ENCODE peak calls at places on chromosome 2, in six cellular contexts. R is effector memory CD8-positive, alpha-beta T cell; K is HTR-8/SVneo; H is stimulated activated CD4-positive, alpha-beta T cell treated with anti-CD3 and anti-CD28 coated beads, Interleukin-1b, Interleukin-23, amount 100 ng/mL, for 24 hours; A is MCF 10A; E is foreskin fibroblast. Y is an unnamed sample.

GRCh38 chr2:45218931-45219339 is 209.7 kb upstream of the SIX2 start:
- DNase-seq in R (no peak), K (no peak), H (no peak), A (no peak), E (no peak), Y (no peak)

GRCh38 chr2:102005449-102005848 is 13.7 kb downstream of the IL1R2 start:
- DNase-seq in R (no peak), K (no peak), H (no peak), A (no peak), E (no peak), Y (no peak)

GRCh38 chr2:7392076-7392787 is 475.0 kb downstream of the RNF144A start:
- DNase-seq in R (no peak), K (no peak), H (no peak), A (peak; percentile 58), E (no peak), Y (no peak)

GRCh38 chr2:207243601-207244000 is 77.9 kb upstream of the KLF7 start:
- DNase-seq in R (no peak), K (no peak), H (no peak), A (no peak), E (no peak), Y (no peak)

GRCh38 chr2:216082805-216083204 is 1.1 kb downstream of the TMEM169 start:
- DNase-seq in R (no peak), K (no peak), H (no peak), A (no peak), E (no peak), Y (no peak)

GRCh38 chr2:127586746-127587295 is 51.3 kb downstream of the MYO7B start:
- DNase-seq in R (no peak), K (no peak), H (no peak), A (no peak), E (no peak), Y (no peak)

GRCh38 chr2:238897911-238898311 is 50.0 kb downstream of the TWIST2 start:
- DNase-seq in R (no peak), K (no peak), H (no peak), A (no peak), E (peak; percentile 66), Y (no peak)

GRCh38 chr2:24065341-24065740 is 10.8 kb downstream of the SF3B6 start:
- DNase-seq in R (no peak), K (no peak), H (no peak), A (no peak), E (no peak), Y (no peak)

GRCh38 chr2:54360055-54360792 is 95.9 kb upstream of the SPTBN1 start:
- DNase-seq in R (no peak), K (no peak), H (no peak), A (no peak), E (peak; percentile 92), Y (peak; percentile 23)

GRCh38 chr2:212539145-212539880 is 711 bp upstream of the ERBB4 start:
- DNase-seq in R (no peak), K (peak; percentile 9), H (no peak), A (peak; percentile 36), E (peak; percentile 31), Y (no peak)

GRCh38 chr2:180573951-180574350 is 406.5 kb upstream of the UBE2E3 start:
- DNase-seq in R (no peak), K (peak; percentile 15), H (no peak), A (peak; percentile 58), E (peak; percentile 73), Y (peak; percentile 5)

GRCh38 chr2:3571284-3571683 is 3.8 kb upstream of the RPS7 start:
- DNase-seq in R (no peak), K (peak; percentile 55), H (no peak), A (peak; percentile 54), E (no peak), Y (peak; percentile 93)

GRCh38 chr2:172230301-172230700 is 127.6 kb upstream of the DLX2 start:
- DNase-seq in R (no peak), K (no peak), H (no peak), A (no peak), E (no peak), Y (no peak)

GRCh38 chr2:238821391-238821790 is 26.5 kb upstream of the TWIST2 start:
- DNase-seq in R (no peak), K (peak; percentile 38), H (no peak), A (peak; percentile 9), E (peak; percentile 82), Y (no peak)

GRCh38 chr2:84231474-84231873 is 227.6 kb downstream of the SUCLG1 start:
- DNase-seq in R (no peak), K (no peak), H (no peak), A (no peak), E (no peak), Y (no peak)

GRCh38 chr2:155223781-155224406 is 525.4 kb downstream of the KCNJ3 start:
- DNase-seq in R (no peak), K (peak; percentile 11), H (no peak), A (peak; percentile 22), E (peak; percentile 15), Y (no peak)

GRCh38 chr2:234423884-234424283 is 73.0 kb downstream of the ARL4C start:
- DNase-seq in R (no peak), K (no peak), H (no peak), A (no peak), E (no peak), Y (no peak)

GRCh38 chr2:73112913-73113633 is at the start of gene RAB11FIP5:
- DNase-seq in R (peak; percentile 86), K (peak; percentile 77), H (peak; percentile 44), A (peak; percentile 75), E (peak; percentile 93), Y (peak; percentile 62)

GRCh38 chr2:196555161-196555560 is 84.4 kb upstream of the CCDC150 start:
- DNase-seq in R (no peak), K (no peak), H (no peak), A (no peak), E (no peak), Y (no peak)

GRCh38 chr2:39937621-39938020 is 158.6 kb upstream of the THUMPD2 start:
- DNase-seq in R (no peak), K (no peak), H (no peak), A (no peak), E (no peak), Y (no peak)

GRCh38 chr2:238509151-238509820 is 82.6 kb downstream of the ASB1 start:
- DNase-seq in R (no peak), K (no peak), H (no peak), A (peak; percentile 32), E (peak; percentile 48), Y (no peak)

GRCh38 chr2:238168196-238168815 is 9.5 kb downstream of the ERFE start:
- DNase-seq in R (no peak), K (no peak), H (no peak), A (no peak), E (no peak), Y (no peak)

GRCh38 chr2:24334245-24334633 is 26.1 kb downstream of the ITSN2 start:
- DNase-seq in R (no peak), K (no peak), H (no peak), A (peak; percentile 77), E (peak; percentile 47), Y (peak; percentile 60)

GRCh38 chr2:31440764-31441163 is 26.2 kb upstream of the XDH start:
- DNase-seq in R (no peak), K (peak; percentile 44), H (no peak), A (peak; percentile 51), E (peak; percentile 94), Y (peak; percentile 65)

GRCh38 chr2:144507441-144508161 is 12.3 kb downstream of the ZEB2 start:
- DNase-seq in R (no peak), K (no peak), H (no peak), A (no peak), E (peak; percentile 33), Y (no peak)